ENCODE peak calls at places on chromosomes 11 and 22, in four cellular contexts. M is right lobe of liver, J is foreskin fibroblast, P is NB4. Q is an unnamed sample.
A peak's percentile ranks its signal among the peaks of the same experiment; 100 is the strongest.

GRCh38 chr11:113304916-113305315 is 9.5 kb upstream of the TTC12 start:
- DNase-seq in M (no peak), J (no peak), P (no peak), Q (no peak)

GRCh38 chr22:49433717-49434611 is 393.7 kb downstream of the BRD1 start:
- DNase-seq in M (no peak), J (no peak), P (peak; percentile 33), Q (no peak)

GRCh38 chr11:124778281-124778680 is 16.2 kb upstream of the ESAM start:
- DNase-seq in M (no peak), J (no peak), P (no peak), Q (no peak)

GRCh38 chr11:2944953-2945756 is 15.9 kb upstream of the PHLDA2 start:
- DNase-seq in M (peak; percentile 89), J (peak; percentile 90), P (no peak), Q (peak; percentile 50)

GRCh38 chr11:17504330-17505107 is 27.9 kb upstream of the ABCC8 start:
- DNase-seq in M (peak; percentile 82), J (peak; percentile 65), P (peak; percentile 70), Q (no peak)

GRCh38 chr11:10594407-10594806 is 25.9 kb upstream of the LYVE1 start:
- DNase-seq in M (no peak), J (no peak), P (no peak), Q (no peak)

GRCh38 chr11:69380451-69380901 is 86.5 kb downstream of the MYEOV start:
- DNase-seq in M (no peak), J (no peak), P (no peak), Q (no peak)

GRCh38 chr11:130121430-130121978 is 38.1 kb upstream of the ST14 start:
- DNase-seq in M (no peak), J (peak; percentile 63), P (no peak), Q (peak; percentile 46)

GRCh38 chr11:121615506-121615905 is 162.7 kb upstream of the SORL1-AS1 start:
- DNase-seq in M (no peak), J (no peak), P (no peak), Q (no peak)

GRCh38 chr11:72823105-72823804 is 9.0 kb downstream of the ATG16L2 start:
- DNase-seq in M (no peak), J (no peak), P (no peak), Q (no peak)

GRCh38 chr11:88174627-88175003 is 628 bp downstream of the RAB38 start:
- DNase-seq in M (peak; percentile 66), J (peak; percentile 77), P (peak; percentile 96), Q (peak; percentile 28)

GRCh38 chr22:45398214-45398613 is 15.2 kb downstream of the SMC1B start:
- DNase-seq in M (no peak), J (no peak), P (no peak), Q (no peak)

GRCh38 chr11:10450451-10451398 is 4.3 kb upstream of the AMPD3 start:
- DNase-seq in M (peak; percentile 68), J (no peak), P (peak; percentile 71), Q (no peak)

GRCh38 chr22:43731986-43732385 is 80.1 kb downstream of the EFCAB6 start:
- DNase-seq in M (no peak), J (no peak), P (no peak), Q (no peak)

GRCh38 chr11:102849319-102849718 is 5.9 kb upstream of the MMP3 start:
- DNase-seq in M (no peak), J (no peak), P (no peak), Q (peak; percentile 36)

GRCh38 chr11:80024119-80024518 is 583.3 kb upstream of the TENM4 start:
- DNase-seq in M (no peak), J (no peak), P (no peak), Q (no peak)

GRCh38 chr11:67117176-67117575 is 1.9 kb upstream of the KDM2A start:
- DNase-seq in M (no peak), J (no peak), P (peak; percentile 41), Q (no peak)

GRCh38 chr22:49260681-49261580 is 566.7 kb downstream of the BRD1 start:
- DNase-seq in M (no peak), J (no peak), P (no peak), Q (no peak)

GRCh38 chr11:110174645-110175310 is 81.6 kb downstream of the ZC3H12C start:
- DNase-seq in M (no peak), J (peak; percentile 50), P (no peak), Q (no peak)

GRCh38 chr11:127620660-127621059 is 620.1 kb upstream of the KIRREL3 start:
- DNase-seq in M (no peak), J (no peak), P (peak; percentile 6), Q (no peak)

GRCh38 chr11:131465746-131466145 is 95.3 kb downstream of the NTM start:
- DNase-seq in M (no peak), J (no peak), P (peak; percentile 8), Q (no peak)

GRCh38 chr11:67073908-67074307 is 17.3 kb downstream of the RHOD start:
- DNase-seq in M (no peak), J (no peak), P (peak; percentile 1), Q (no peak)

GRCh38 chr22:21659864-21660525 is 5.8 kb upstream of the PPIL2 start:
- DNase-seq in M (no peak), J (no peak), P (peak; percentile 28), Q (no peak)
- TF ChIP-seq CTCF in M (no peak), J (no peak), P (no peak), Q (no peak)

GRCh38 chr11:107953506-107953905 is 25.3 kb downstream of the RAB39A start:
- DNase-seq in M (no peak), J (no peak), P (no peak), Q (no peak)
- H3K4me3 ChIP-seq in M (no peak overlapping the region), J (no peak overlapping the region), P (no peak overlapping the region), Q (no peak overlapping the region)

DNA sequence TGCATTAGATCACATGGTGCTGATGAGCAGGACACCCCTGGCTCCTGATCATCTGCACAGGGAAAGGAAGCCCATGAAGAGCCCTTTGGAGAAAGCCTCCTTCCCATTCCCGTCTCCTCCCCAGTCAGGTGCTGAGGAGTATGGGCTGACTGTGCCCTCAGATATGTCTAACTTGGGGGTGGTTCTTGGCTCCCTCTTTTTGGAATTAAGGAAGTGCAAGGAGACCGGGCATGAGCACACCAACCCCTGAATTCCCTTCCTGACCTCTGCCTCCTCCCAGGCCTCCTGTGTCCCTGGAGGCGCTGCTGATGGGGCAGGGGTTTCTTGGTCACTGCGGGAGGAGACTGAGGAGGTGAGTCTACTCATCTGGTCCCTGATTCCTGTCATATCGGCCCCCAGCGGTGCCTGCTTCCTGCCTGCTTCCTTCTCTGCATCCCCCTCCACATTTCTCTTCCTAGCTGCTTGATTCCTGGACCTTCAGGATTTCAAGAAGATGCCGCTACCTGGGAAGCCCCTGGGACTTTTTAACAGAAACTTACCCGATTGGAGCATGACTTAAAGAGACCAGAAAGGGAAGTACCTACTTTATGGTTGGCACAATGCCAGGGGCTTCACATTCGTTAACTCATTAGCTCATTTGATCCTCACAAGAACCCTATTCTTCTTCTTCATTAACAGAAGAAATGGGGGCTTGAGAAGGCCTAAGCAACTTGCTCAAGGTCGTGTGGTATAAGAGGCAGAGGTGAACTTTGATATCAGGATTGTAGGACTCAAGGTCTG is 22.5 kb upstream of the NECTIN1 start:
- DNase-seq in M (no peak), J (no peak), P (peak; percentile 53), Q (no peak)
- TF ChIP-seq CTCF in M (no peak), J (no peak), P (no peak), Q (no peak)

DNA sequence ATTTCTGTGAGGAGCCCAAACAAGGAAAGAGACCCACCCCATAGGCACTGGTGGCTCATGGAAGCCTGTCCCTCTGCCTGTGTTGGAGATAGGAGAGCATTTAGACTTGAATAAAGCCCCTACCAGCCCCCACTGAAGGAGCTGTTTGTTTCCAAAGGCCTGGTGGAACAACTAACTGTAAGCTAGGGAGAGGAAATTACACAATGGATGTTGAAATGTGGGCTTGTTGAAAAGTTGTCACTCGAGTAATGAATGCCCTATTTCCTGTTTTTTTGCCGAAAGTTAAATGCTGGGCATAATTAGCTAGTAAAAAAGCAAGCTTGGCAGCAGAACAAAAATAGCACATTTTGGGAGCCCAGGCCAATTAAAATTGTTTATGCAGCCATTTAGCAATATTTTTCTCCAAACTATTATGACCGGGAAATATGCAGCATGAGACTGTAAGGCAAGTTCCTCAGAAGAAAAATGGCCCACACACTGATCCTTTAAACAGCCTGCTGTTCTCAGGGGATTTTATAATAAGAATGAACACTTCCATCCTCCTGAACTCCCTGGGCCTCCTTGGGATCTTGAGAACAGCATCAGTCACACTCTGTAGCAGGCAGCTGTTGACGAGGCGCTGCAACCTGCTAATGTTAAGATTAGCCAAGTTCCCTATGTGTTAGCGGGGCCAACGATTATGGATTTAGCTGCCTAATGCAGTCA is 38.6 kb upstream of the LMO2 start:
- DNase-seq in M (no peak), J (peak; percentile 25), P (peak; percentile 98), Q (no peak)
- H3K4me3 ChIP-seq in M (no peak overlapping the region), J (no peak overlapping the region), P (peak overlapping the region; percentile 50), Q (no peak overlapping the region)

GRCh38 chr11:44823920-44824704 is 97.3 kb downstream of the TSPAN18 start:
- DNase-seq in M (no peak), J (no peak), P (no peak), Q (no peak)

GRCh38 chr11:44825058-44825795 is 98.5 kb downstream of the TSPAN18 start:
- DNase-seq in M (no peak), J (no peak), P (no peak), Q (no peak)

GRCh38 chr11:44826922-44827643 is 100.3 kb downstream of the TSPAN18 start:
- DNase-seq in M (no peak), J (no peak), P (no peak), Q (no peak)

GRCh38 chr11:44822369-44822768 is 95.6 kb downstream of the TSPAN18 start:
- DNase-seq in M (no peak), J (no peak), P (no peak), Q (no peak)

GRCh38 chr11:44823006-44823405 is 96.2 kb downstream of the TSPAN18 start:
- DNase-seq in M (no peak), J (no peak), P (no peak), Q (no peak)
- TF ChIP-seq CTCF in M (no peak), J (peak; percentile 20), P (peak; percentile 27), Q (peak; percentile 24)

DNA sequence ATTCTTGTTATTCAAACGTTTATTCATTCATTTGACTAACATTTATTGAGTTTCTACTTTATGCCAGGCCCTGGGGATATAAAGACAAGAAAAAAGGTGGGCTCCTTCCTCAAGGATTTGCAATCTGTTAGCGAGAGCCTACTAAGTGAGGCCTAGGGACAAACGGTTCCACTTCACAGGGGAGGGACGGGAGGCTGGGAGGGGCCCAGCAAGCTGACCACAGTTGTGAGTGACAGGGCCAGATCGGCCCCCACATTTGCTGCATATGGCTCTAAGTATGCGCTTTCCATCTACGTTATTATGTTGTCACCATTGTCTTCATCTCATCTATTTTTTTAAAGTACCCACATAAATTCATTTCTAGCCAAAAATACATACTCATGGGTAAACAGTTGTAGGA is 271.1 kb downstream of the BUD13 start:
- DNase-seq in M (no peak), J (no peak), P (no peak), Q (no peak)
- H3K4me3 ChIP-seq in M (no peak overlapping the region), J (no peak overlapping the region), P (no peak overlapping the region), Q (no peak overlapping the region)

GRCh38 chr11:31834237-31834636 is 23.1 kb upstream of the PAX6 start:
- DNase-seq in M (no peak), J (no peak), P (no peak), Q (no peak)
- TF ChIP-seq CTCF in M (no peak), J (no peak), P (no peak), Q (no peak)

GRCh38 chr11:64306876-64307622 is 1.7 kb downstream of the ESRRA start:
- DNase-seq in M (peak; percentile 91), J (no peak), P (peak; percentile 54), Q (no peak)
- H3K4me3 ChIP-seq in M (peak overlapping the region; percentile 77), J (peak overlapping the region; percentile 70), P (peak overlapping the region; percentile 98), Q (peak overlapping the region; percentile 71)